ENCODE peak calls at places on chromosomes 6 and 20, in five cellular contexts. One of them, this sample, is unnamed.

GRCh38 chr6:57324538-57324937 is 7.1 kb downstream of the PRIM2 start:
- DNase-seq in CD4-positive, alpha-beta T cell: no peak
- DNase-seq in NCI-H1048: no peak
- DNase-seq in SW480: peak
- DNase-seq in activated T-cell treated with anti-CD3 and anti-CD28 coated beads for 1 hour: no peak
- DNase-seq in this sample: peak

GRCh38 chr20:23145281-23145700 is 59.2 kb upstream of the CD93 start:
- DNase-seq in SW480: no peak
- DNase-seq in activated T-cell treated with anti-CD3 and anti-CD28 coated beads for 1 hour: no peak
- DNase-seq in CD4-positive, alpha-beta T cell: no peak
- DNase-seq in NCI-H1048: no peak
- DNase-seq in this sample: no peak

GRCh38 chr20:2757969-2758368 is 42.5 kb downstream of the CPXM1 start:
- DNase-seq in SW480: no peak
- DNase-seq in NCI-H1048: no peak
- DNase-seq in activated T-cell treated with anti-CD3 and anti-CD28 coated beads for 1 hour: no peak
- DNase-seq in CD4-positive, alpha-beta T cell: no peak
- DNase-seq in this sample: no peak

GRCh38 chr6:125432968-125433367 is 131.2 kb upstream of the HDDC2 start:
- DNase-seq in NCI-H1048: no peak
- DNase-seq in activated T-cell treated with anti-CD3 and anti-CD28 coated beads for 1 hour: no peak
- DNase-seq in CD4-positive, alpha-beta T cell: no peak
- DNase-seq in SW480: no peak
- DNase-seq in this sample: peak

GRCh38 chr20:57693002-57693582 is 16.7 kb downstream of the PMEPA1 start:
- DNase-seq in CD4-positive, alpha-beta T cell: no peak
- DNase-seq in SW480: peak
- DNase-seq in NCI-H1048: no peak
- DNase-seq in activated T-cell treated with anti-CD3 and anti-CD28 coated beads for 1 hour: no peak
- DNase-seq in this sample: no peak

GRCh38 chr6:41894366-41895299 is 542 bp downstream of the USP49 start:
- DNase-seq in NCI-H1048: no peak
- DNase-seq in SW480: no peak
- DNase-seq in activated T-cell treated with anti-CD3 and anti-CD28 coated beads for 1 hour: no peak
- DNase-seq in CD4-positive, alpha-beta T cell: no peak
- DNase-seq in this sample: no peak

GRCh38 chr6:158514176-158514575 is 45.7 kb upstream of the TMEM181 start:
- DNase-seq in SW480: no peak
- DNase-seq in activated T-cell treated with anti-CD3 and anti-CD28 coated beads for 1 hour: no peak
- DNase-seq in CD4-positive, alpha-beta T cell: no peak
- DNase-seq in NCI-H1048: no peak
- DNase-seq in this sample: no peak

GRCh38 chr6:127118505-127119360 is at the start of gene RSPO3:
- DNase-seq in SW480: no peak
- DNase-seq in NCI-H1048: no peak
- DNase-seq in CD4-positive, alpha-beta T cell: no peak
- DNase-seq in activated T-cell treated with anti-CD3 and anti-CD28 coated beads for 1 hour: no peak
- DNase-seq in this sample: peak

GRCh38 chr20:63653041-63653973 is at the start of gene STMN3:
- DNase-seq in NCI-H1048: peak
- DNase-seq in CD4-positive, alpha-beta T cell: peak
- DNase-seq in SW480: peak
- DNase-seq in activated T-cell treated with anti-CD3 and anti-CD28 coated beads for 1 hour: peak
- DNase-seq in this sample: peak

GRCh38 chr6:53103993-53104675 is 38.9 kb downstream of the FBXO9 start:
- DNase-seq in SW480: peak
- DNase-seq in activated T-cell treated with anti-CD3 and anti-CD28 coated beads for 1 hour: no peak
- DNase-seq in NCI-H1048: no peak
- DNase-seq in CD4-positive, alpha-beta T cell: no peak
- DNase-seq in this sample: no peak

GRCh38 chr20:3559637-3560036 is 88.8 kb downstream of the ATRN start:
- DNase-seq in SW480: no peak
- DNase-seq in CD4-positive, alpha-beta T cell: no peak
- DNase-seq in activated T-cell treated with anti-CD3 and anti-CD28 coated beads for 1 hour: no peak
- DNase-seq in NCI-H1048: no peak
- DNase-seq in this sample: no peak

GRCh38 chr6:71510057-71510713 is 221.6 kb downstream of the OGFRL1 start:
- DNase-seq in SW480: peak
- DNase-seq in NCI-H1048: no peak
- DNase-seq in activated T-cell treated with anti-CD3 and anti-CD28 coated beads for 1 hour: no peak
- DNase-seq in CD4-positive, alpha-beta T cell: no peak
- DNase-seq in this sample: no peak

GRCh38 chr20:46174469-46175126 is 56.5 kb downstream of the CD40 start:
- DNase-seq in CD4-positive, alpha-beta T cell: peak
- DNase-seq in NCI-H1048: no peak
- DNase-seq in SW480: no peak
- DNase-seq in activated T-cell treated with anti-CD3 and anti-CD28 coated beads for 1 hour: peak
- DNase-seq in this sample: peak

GRCh38 chr6:105588116-105588710 is 185.3 kb upstream of the PREP start:
- DNase-seq in activated T-cell treated with anti-CD3 and anti-CD28 coated beads for 1 hour: no peak
- DNase-seq in NCI-H1048: no peak
- DNase-seq in CD4-positive, alpha-beta T cell: no peak
- DNase-seq in SW480: no peak
- DNase-seq in this sample: no peak

GRCh38 chr6:42375007-42375635 is 76.6 kb downstream of the TRERF1 start:
- DNase-seq in activated T-cell treated with anti-CD3 and anti-CD28 coated beads for 1 hour: no peak
- DNase-seq in NCI-H1048: no peak
- DNase-seq in SW480: no peak
- DNase-seq in CD4-positive, alpha-beta T cell: no peak
- DNase-seq in this sample: no peak

GRCh38 chr6:3849681-3850450 is 693 bp downstream of the FAM50B start:
- DNase-seq in activated T-cell treated with anti-CD3 and anti-CD28 coated beads for 1 hour: no peak
- DNase-seq in CD4-positive, alpha-beta T cell: no peak
- DNase-seq in SW480: no peak
- DNase-seq in NCI-H1048: no peak
- DNase-seq in this sample: no peak

GRCh38 chr20:63434599-63435378 is 37.7 kb downstream of the KCNQ2 start:
- DNase-seq in NCI-H1048: peak
- DNase-seq in CD4-positive, alpha-beta T cell: peak
- DNase-seq in SW480: peak
- DNase-seq in activated T-cell treated with anti-CD3 and anti-CD28 coated beads for 1 hour: peak
- DNase-seq in this sample: peak

GRCh38 chr6:143596857-143597256 is 80.9 kb upstream of the PHACTR2 start:
- DNase-seq in NCI-H1048: no peak
- DNase-seq in CD4-positive, alpha-beta T cell: no peak
- DNase-seq in SW480: no peak
- DNase-seq in activated T-cell treated with anti-CD3 and anti-CD28 coated beads for 1 hour: no peak
- DNase-seq in this sample: no peak

GRCh38 chr20:59515013-59515905 is 89.1 kb upstream of the PHACTR3 start:
- DNase-seq in activated T-cell treated with anti-CD3 and anti-CD28 coated beads for 1 hour: no peak
- DNase-seq in NCI-H1048: peak
- DNase-seq in SW480: peak
- DNase-seq in CD4-positive, alpha-beta T cell: no peak
- DNase-seq in this sample: no peak

GRCh38 chr6:43878127-43878634 is 108.2 kb downstream of the VEGFA start:
- DNase-seq in CD4-positive, alpha-beta T cell: no peak
- DNase-seq in activated T-cell treated with anti-CD3 and anti-CD28 coated beads for 1 hour: no peak
- DNase-seq in SW480: no peak
- DNase-seq in NCI-H1048: no peak
- DNase-seq in this sample: no peak

GRCh38 chr6:7723041-7723447 is 2.9 kb upstream of the BMP6 start:
- DNase-seq in CD4-positive, alpha-beta T cell: peak
- DNase-seq in NCI-H1048: no peak
- DNase-seq in activated T-cell treated with anti-CD3 and anti-CD28 coated beads for 1 hour: peak
- DNase-seq in SW480: peak
- DNase-seq in this sample: no peak

GRCh38 chr6:87923389-87924050 is 124.1 kb upstream of the SPACA1 start:
- DNase-seq in SW480: no peak
- DNase-seq in NCI-H1048: no peak
- DNase-seq in activated T-cell treated with anti-CD3 and anti-CD28 coated beads for 1 hour: no peak
- DNase-seq in CD4-positive, alpha-beta T cell: no peak
- DNase-seq in this sample: no peak

GRCh38 chr20:40932436-40932835 is 96.2 kb upstream of the TOP1 start:
- DNase-seq in CD4-positive, alpha-beta T cell: no peak
- DNase-seq in NCI-H1048: no peak
- DNase-seq in SW480: no peak
- DNase-seq in activated T-cell treated with anti-CD3 and anti-CD28 coated beads for 1 hour: no peak
- DNase-seq in this sample: no peak

GRCh38 chr20:37990571-37991151 is 42.6 kb downstream of the TTI1 start:
- DNase-seq in CD4-positive, alpha-beta T cell: peak
- DNase-seq in NCI-H1048: no peak
- DNase-seq in SW480: peak
- DNase-seq in activated T-cell treated with anti-CD3 and anti-CD28 coated beads for 1 hour: no peak
- DNase-seq in this sample: peak

GRCh38 chr20:58137236-58137635 is 91.2 kb downstream of the ANKRD60 start:
- DNase-seq in NCI-H1048: no peak
- DNase-seq in CD4-positive, alpha-beta T cell: no peak
- DNase-seq in activated T-cell treated with anti-CD3 and anti-CD28 coated beads for 1 hour: no peak
- DNase-seq in SW480: no peak
- DNase-seq in this sample: no peak

GRCh38 chr20:43755390-43755789 is 28.6 kb upstream of the GTSF1L start:
- DNase-seq in activated T-cell treated with anti-CD3 and anti-CD28 coated beads for 1 hour: no peak
- DNase-seq in CD4-positive, alpha-beta T cell: no peak
- DNase-seq in SW480: no peak
- DNase-seq in NCI-H1048: no peak
- DNase-seq in this sample: no peak

GRCh38 chr6:797479-798077 is 104.6 kb upstream of the EXOC2 start:
- DNase-seq in CD4-positive, alpha-beta T cell: no peak
- DNase-seq in NCI-H1048: peak
- DNase-seq in activated T-cell treated with anti-CD3 and anti-CD28 coated beads for 1 hour: peak
- DNase-seq in SW480: peak
- DNase-seq in this sample: peak

GRCh38 chr6:169162249-169162967 is 91.2 kb downstream of the THBS2 start:
- DNase-seq in NCI-H1048: no peak
- DNase-seq in activated T-cell treated with anti-CD3 and anti-CD28 coated beads for 1 hour: no peak
- DNase-seq in SW480: no peak
- DNase-seq in CD4-positive, alpha-beta T cell: no peak
- DNase-seq in this sample: no peak

GRCh38 chr6:140043762-140044378 is 669.4 kb upstream of the CITED2 start:
- DNase-seq in activated T-cell treated with anti-CD3 and anti-CD28 coated beads for 1 hour: no peak
- DNase-seq in CD4-positive, alpha-beta T cell: no peak
- DNase-seq in SW480: peak
- DNase-seq in NCI-H1048: no peak
- DNase-seq in this sample: no peak

GRCh38 chr6:107871981-107872380 is 47.9 kb upstream of the SCML4 start:
- DNase-seq in activated T-cell treated with anti-CD3 and anti-CD28 coated beads for 1 hour: no peak
- DNase-seq in CD4-positive, alpha-beta T cell: no peak
- DNase-seq in NCI-H1048: no peak
- DNase-seq in SW480: no peak
- DNase-seq in this sample: no peak

GRCh38 chr6:163612200-163612599 is 197.7 kb downstream of the QKI start:
- DNase-seq in SW480: no peak
- DNase-seq in CD4-positive, alpha-beta T cell: no peak
- DNase-seq in activated T-cell treated with anti-CD3 and anti-CD28 coated beads for 1 hour: no peak
- DNase-seq in NCI-H1048: no peak
- DNase-seq in this sample: no peak

GRCh38 chr6:27031302-27031701 is 216.2 kb upstream of the PRSS16 start:
- DNase-seq in SW480: no peak
- DNase-seq in CD4-positive, alpha-beta T cell: no peak
- DNase-seq in NCI-H1048: no peak
- DNase-seq in activated T-cell treated with anti-CD3 and anti-CD28 coated beads for 1 hour: no peak
- DNase-seq in this sample: no peak

GRCh38 chr6:134698228-134698627 is 251.7 kb downstream of the ALDH8A1 start:
- DNase-seq in activated T-cell treated with anti-CD3 and anti-CD28 coated beads for 1 hour: no peak
- DNase-seq in NCI-H1048: no peak
- DNase-seq in CD4-positive, alpha-beta T cell: no peak
- DNase-seq in SW480: no peak
- DNase-seq in this sample: no peak

GRCh38 chr6:120606743-120607142 is 727.5 kb downstream of the TBC1D32 start:
- DNase-seq in SW480: no peak
- DNase-seq in CD4-positive, alpha-beta T cell: no peak
- DNase-seq in activated T-cell treated with anti-CD3 and anti-CD28 coated beads for 1 hour: no peak
- DNase-seq in NCI-H1048: no peak
- DNase-seq in this sample: no peak

This sample was measured in T-helper 2 cell.